ENCODE peak calls at places on chromosome 7, in nine cellular contexts. P, C, R, M, Y, I, U, X and N are unnamed samples.

GRCh38 chr7:111090834-111091233 is at the start of gene LRRN3:
- DNase-seq in P (peak; percentile 63), C (peak; percentile 58), R (peak; percentile 82), M (peak; percentile 13), Y (peak; percentile 74), I (peak; percentile 25), U (no peak), X (no peak), N (peak; percentile 20)

GRCh38 chr7:24971333-24972165 is 8.4 kb downstream of the OSBPL3 start:
- DNase-seq in P (no peak), C (no peak), R (no peak), M (peak; percentile 33), Y (no peak), I (no peak), U (peak; percentile 22), X (no peak), N (no peak)

GRCh38 chr7:86989407-86989806 is 70.0 kb downstream of the ELAPOR2 start:
- DNase-seq in P (no peak), C (no peak), R (no peak), M (no peak), Y (no peak), I (no peak), U (no peak), X (no peak), N (no peak)

GRCh38 chr7:74449809-74450397 is 3.8 kb upstream of the GTF2IRD1 start:
- DNase-seq in P (peak; percentile 64), C (peak; percentile 94), R (peak; percentile 48), M (peak; percentile 65), Y (peak; percentile 80), I (peak; percentile 80), U (peak; percentile 68), X (no peak), N (peak; percentile 81)

GRCh38 chr7:95927781-95928180 is 155.4 kb downstream of the DYNC1I1 start:
- DNase-seq in P (no peak), C (no peak), R (no peak), M (no peak), Y (no peak), I (no peak), U (no peak), X (no peak), N (no peak)

GRCh38 chr7:26357793-26358139 is 66.1 kb downstream of the SNX10 start:
- DNase-seq in P (no peak), C (no peak), R (no peak), M (no peak), Y (no peak), I (no peak), U (no peak), X (no peak), N (no peak)

GRCh38 chr7:92987095-92987494 is 130.7 kb downstream of the SAMD9 start:
- DNase-seq in P (no peak), C (no peak), R (no peak), M (no peak), Y (no peak), I (no peak), U (no peak), X (no peak), N (no peak)

GRCh38 chr7:116630932-116631449 is 41.0 kb upstream of the MET start:
- DNase-seq in P (no peak), C (peak; percentile 55), R (peak; percentile 92), M (peak; percentile 76), Y (no peak), I (peak; percentile 26), U (peak; percentile 96), X (peak; percentile 87), N (peak; percentile 87)

GRCh38 chr7:13990319-13990983 is 985 bp upstream of the ETV1 start:
- DNase-seq in P (peak; percentile 90), C (peak; percentile 94), R (peak; percentile 76), M (peak; percentile 62), Y (peak; percentile 53), I (peak; percentile 81), U (peak; percentile 42), X (no peak), N (peak; percentile 54)

GRCh38 chr7:128409435-128410091 is at the start of gene IMPDH1:
- DNase-seq in P (peak; percentile 86), C (peak; percentile 95), R (peak; percentile 80), M (peak; percentile 92), Y (peak; percentile 92), I (peak; percentile 93), U (peak; percentile 74), X (peak; percentile 93), N (peak; percentile 87)

GRCh38 chr7:1305873-1306272 is 73.2 kb downstream of the UNCX start:
- DNase-seq in P (no peak), C (no peak), R (no peak), M (no peak), Y (no peak), I (no peak), U (no peak), X (peak; percentile 3), N (no peak)

GRCh38 chr7:133139350-133139749 is 57.5 kb upstream of the CHCHD3 start:
- DNase-seq in P (peak; percentile 68), C (peak; percentile 94), R (no peak), M (peak; percentile 62), Y (no peak), I (peak; percentile 67), U (peak; percentile 50), X (no peak), N (no peak)

GRCh38 chr7:47992446-47992845 is 13.0 kb upstream of the HUS1 start:
- DNase-seq in P (no peak), C (no peak), R (no peak), M (no peak), Y (no peak), I (no peak), U (no peak), X (no peak), N (no peak)

GRCh38 chr7:37182011-37182478 is 266.6 kb downstream of the ELMO1 start:
- DNase-seq in P (peak; percentile 90), C (peak; percentile 96), R (peak; percentile 84), M (peak; percentile 88), Y (peak; percentile 86), I (peak; percentile 90), U (peak; percentile 70), X (peak; percentile 87), N (peak; percentile 75)

GRCh38 chr7:126005064-126005463 is 1075.4 kb upstream of the POT1 start:
- DNase-seq in P (no peak), C (no peak), R (no peak), M (no peak), Y (no peak), I (no peak), U (no peak), X (no peak), N (no peak)
- TF ChIP-seq CTCF in P (no peak), C (no peak), R (no peak), M (no peak), Y (no peak), I (no peak), U (no peak), X (no peak), N (no peak)

DNA sequence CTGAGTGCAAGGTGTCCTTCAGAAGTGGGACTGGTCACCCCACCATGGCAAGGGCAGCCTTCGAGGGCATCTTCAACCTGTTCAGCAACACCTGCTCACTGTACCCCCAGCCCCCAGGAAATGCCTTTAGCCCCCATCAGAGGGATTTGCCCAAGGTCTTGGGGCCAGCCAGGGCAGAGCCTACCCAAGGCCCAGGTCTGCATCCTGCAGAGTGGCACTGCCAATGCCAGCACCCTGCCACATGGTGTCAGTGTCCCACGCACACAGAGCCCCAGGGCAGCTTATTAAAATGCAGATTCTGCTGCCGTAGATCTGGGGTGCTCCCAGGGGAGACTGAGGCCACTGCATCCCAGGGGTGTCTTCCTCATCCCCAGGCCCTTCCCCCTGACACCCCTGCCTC is 106.2 kb upstream of the KCTD7 start:
- DNase-seq in P (no peak), C (no peak), R (no peak), M (no peak), Y (no peak), I (no peak), U (peak; percentile 41), X (no peak), N (no peak)
- H3K4me1 ChIP-seq in P (no peaks in the 10 kb centered on the region), C (no peaks in the 10 kb centered on the region), R (no peaks in the 10 kb centered on the region), M (no peaks in the 10 kb centered on the region), Y (peaks cover 13% of the 10 kb centered on the region), I (no peaks in the 10 kb centered on the region), U (no peaks in the 10 kb centered on the region), X (no peaks in the 10 kb centered on the region), N (no peaks in the 10 kb centered on the region)

GRCh38 chr7:131627589-131628212 is 71.3 kb upstream of the PODXL start:
- DNase-seq in P (no peak), C (peak; percentile 41), R (no peak), M (no peak), Y (no peak), I (no peak), U (no peak), X (no peak), N (no peak)

GRCh38 chr7:131624536-131624935 is 68.1 kb upstream of the PODXL start:
- DNase-seq in P (no peak), C (no peak), R (no peak), M (no peak), Y (no peak), I (no peak), U (no peak), X (no peak), N (no peak)

GRCh38 chr7:131626643-131627042 is 70.2 kb upstream of the PODXL start:
- DNase-seq in P (no peak), C (peak; percentile 43), R (no peak), M (no peak), Y (no peak), I (no peak), U (no peak), X (no peak), N (no peak)

GRCh38 chr7:131628634-131629033 is 72.2 kb upstream of the PODXL start:
- DNase-seq in P (no peak), C (peak; percentile 46), R (no peak), M (no peak), Y (no peak), I (no peak), U (no peak), X (no peak), N (no peak)

DNA sequence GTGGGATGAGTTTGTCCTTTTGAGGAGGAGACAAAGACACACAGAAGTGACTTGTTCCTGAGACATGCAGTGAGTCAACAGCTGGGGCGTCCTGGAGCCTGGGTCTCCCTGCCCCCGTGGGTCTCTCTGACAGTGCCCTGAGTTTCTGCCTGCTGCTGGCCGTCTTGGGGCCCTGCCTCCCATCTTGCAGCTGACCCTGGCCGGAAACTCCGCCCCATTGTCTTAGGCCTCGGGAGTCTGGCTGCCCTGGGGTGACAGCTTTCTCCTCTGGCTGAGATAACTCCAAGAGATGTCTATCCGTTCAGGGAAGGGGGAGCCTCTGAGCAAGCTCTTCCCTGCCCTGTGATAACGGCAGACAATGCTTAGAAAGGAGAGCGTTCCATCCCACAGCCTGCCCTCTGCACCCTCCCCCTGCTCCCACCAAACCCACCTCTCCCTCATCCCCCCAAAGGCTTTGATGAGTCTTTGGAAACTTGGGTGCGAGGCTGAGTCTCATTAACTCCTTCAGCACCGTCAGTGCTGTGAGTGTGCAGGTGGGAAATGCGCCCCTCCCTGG is 69.5 kb upstream of the PODXL start:
- DNase-seq in P (peak; percentile 51), C (peak; percentile 96), R (peak; percentile 67), M (peak; percentile 71), Y (no peak), I (peak; percentile 78), U (peak; percentile 87), X (no peak), N (no peak)
- TF ChIP-seq CTCF in P (no peak), C (peak; percentile 56), R (no peak), M (no peak), Y (no peak), I (peak; percentile 25), U (peak; percentile 10), X (no peak), N (no peak)

GRCh38 chr7:42237162-42237821 is at the start of gene GLI3:
- DNase-seq in P (peak; percentile 92), C (peak; percentile 95), R (peak; percentile 86), M (peak; percentile 89), Y (no peak), I (peak; percentile 96), U (peak; percentile 13), X (peak; percentile 69), N (peak; percentile 61)
- H3K4me1 ChIP-seq in P (peaks cover 17% of the 10 kb centered on the region), C (peaks cover 9% of the 10 kb centered on the region), R (peaks cover 19% of the 10 kb centered on the region), M (peaks cover 23% of the 10 kb centered on the region), Y (no peaks in the 10 kb centered on the region), I (peaks cover 49% of the 10 kb centered on the region), U (no peaks in the 10 kb centered on the region), X (no peaks in the 10 kb centered on the region), N (no peaks in the 10 kb centered on the region)